ENCODE peak calls at places on chromosome 22, in nine cellular contexts. K is breast epithelium, E is pancreas, M is bronchial epithelial cell, T is heart right ventricle, J is nephron progenitor cell, H is prostate gland, B is psoas muscle, V is cardiac muscle cell. S is an unnamed sample.

GRCh38 chr22:48719978-48720661 is 1107.6 kb downstream of the BRD1 start:
- DNase-seq in H (no peak), M (no peak), B (no peak), T (no peak), J (peak; percentile 25), E (no peak), V (no peak), K (no peak), S (no peak)

GRCh38 chr22:49406047-49406650 is 421.5 kb downstream of the BRD1 start:
- DNase-seq in E (no peak), B (no peak), J (no peak), K (no peak), T (no peak), H (no peak), M (no peak), V (no peak), S (peak; percentile 5)

GRCh38 chr22:49361164-49361563 is 466.5 kb downstream of the BRD1 start:
- DNase-seq in M (no peak), T (no peak), K (no peak), J (no peak), H (no peak), E (no peak), B (no peak), V (no peak), S (no peak)

GRCh38 chr22:34111210-34111824 is 191.0 kb upstream of the LARGE1 start:
- DNase-seq in M (peak; percentile 12), B (no peak), H (no peak), E (no peak), V (peak; percentile 10), K (no peak), T (no peak), J (peak; percentile 46), S (peak; percentile 59)

GRCh38 chr22:31098633-31099110 is 8.7 kb downstream of the SELENOM start:
- DNase-seq in T (peak; percentile 58), J (peak; percentile 72), B (no peak), K (no peak), M (no peak), E (peak; percentile 17), H (no peak), V (no peak), S (no peak)

GRCh38 chr22:18065256-18065655 is 12.5 kb upstream of the PEX26 start:
- DNase-seq in V (no peak), B (no peak), J (no peak), T (no peak), K (no peak), M (no peak), H (no peak), E (no peak), S (no peak)

GRCh38 chr22:29202231-29203192 is 3.2 kb upstream of the EMID1 start:
- DNase-seq in V (peak; percentile 90), J (no peak), E (no peak), T (peak; percentile 70), H (no peak), B (peak; percentile 56), K (peak; percentile 28), M (peak; percentile 24), S (no peak)

GRCh38 chr22:22014285-22014659 is 31.7 kb upstream of the TOP3B start:
- DNase-seq in T (no peak), B (no peak), M (no peak), K (no peak), V (no peak), E (no peak), H (no peak), J (no peak), S (no peak)

GRCh38 chr22:48574776-48575566 is 1252.7 kb downstream of the BRD1 start:
- DNase-seq in M (no peak), B (peak; percentile 41), V (peak; percentile 9), E (peak; percentile 58), H (peak; percentile 40), J (peak; percentile 86), T (peak; percentile 19), K (peak; percentile 32), S (no peak)

GRCh38 chr22:30947821-30948454 is 20.6 kb downstream of the MORC2 start:
- DNase-seq in V (peak; percentile 78), T (no peak), H (no peak), B (no peak), K (no peak), J (no peak), M (peak; percentile 70), E (no peak), S (no peak)

GRCh38 chr22:27252282-27253049 is 549.1 kb downstream of the MN1 start:
- DNase-seq in V (peak; percentile 94), M (peak; percentile 89), E (no peak), J (no peak), H (no peak), K (no peak), B (peak; percentile 61), T (no peak), S (peak; percentile 84)

GRCh38 chr22:49977578-49977977 is 17.0 kb downstream of the PIM3 start:
- DNase-seq in H (no peak), K (no peak), B (no peak), E (no peak), V (no peak), M (no peak), J (no peak), T (no peak), S (no peak)

GRCh38 chr22:32802291-32802826 is 854 bp downstream of the TIMP3 start:
- DNase-seq in T (no peak), K (no peak), H (no peak), M (no peak), B (no peak), V (peak; percentile 41), J (no peak), E (no peak), S (no peak)

GRCh38 chr22:35862697-35863096 is 145.0 kb downstream of the APOL5 start:
- DNase-seq in E (no peak), K (no peak), H (no peak), B (no peak), V (no peak), J (no peak), T (no peak), M (no peak), S (no peak)

GRCh38 chr22:28025866-28026575 is 107.0 kb upstream of the PITPNB start:
- DNase-seq in E (no peak), J (no peak), M (no peak), B (no peak), H (no peak), V (no peak), T (no peak), K (peak; percentile 9), S (peak; percentile 28)

GRCh38 chr22:19082793-19083192 is 39.4 kb downstream of the DGCR2 start:
- DNase-seq in B (no peak), M (no peak), T (no peak), H (no peak), V (no peak), J (no peak), E (no peak), K (no peak), S (no peak)

GRCh38 chr22:50252081-50253045 is 1.3 kb upstream of the HDAC10 start:
- DNase-seq in J (peak; percentile 64), E (peak; percentile 71), B (peak; percentile 76), M (peak; percentile 49), T (peak; percentile 78), K (peak; percentile 76), H (peak; percentile 66), V (peak; percentile 71), S (peak; percentile 88)

GRCh38 chr22:37696657-37697539 is at the start of gene TRIOBP:
- DNase-seq in M (peak; percentile 93), E (peak; percentile 92), K (peak; percentile 83), J (peak; percentile 99), B (peak; percentile 95), H (peak; percentile 90), V (peak; percentile 97), T (peak; percentile 93), S (peak; percentile 96)

GRCh38 chr22:37692627-37693285 is 4.1 kb upstream of the TRIOBP start:
- DNase-seq in T (no peak), E (no peak), V (no peak), K (no peak), J (no peak), B (no peak), H (no peak), M (no peak), S (no peak)

GRCh38 chr22:37701121-37701786 is 4.4 kb downstream of the TRIOBP start:
- DNase-seq in T (no peak), H (no peak), B (no peak), E (no peak), J (no peak), K (no peak), V (peak; percentile 71), M (no peak), S (no peak)

DNA sequence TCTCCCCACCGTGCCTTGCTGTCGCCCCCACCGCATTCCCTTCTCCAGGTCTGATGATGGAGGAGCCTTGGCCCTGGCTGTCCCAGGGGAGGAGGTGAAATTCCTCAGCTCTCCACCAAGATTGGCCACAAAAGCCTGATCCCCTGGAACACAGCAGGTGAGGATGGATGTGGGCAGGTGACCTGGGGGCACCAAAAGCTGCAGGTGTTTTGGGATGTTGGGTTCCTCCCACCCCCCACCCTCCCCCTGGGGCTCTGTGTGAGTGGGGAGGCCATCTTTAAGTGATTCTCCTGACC is 640 bp downstream of the TRIOBP start:
- DNase-seq in K (no peak), V (no peak), B (no peak), M (no peak), H (no peak), J (no peak), T (no peak), E (no peak), S (no peak)
- TF ChIP-seq CTCF in K (no peak), V (no peak), B (no peak), M (no peak), H (no peak), J (peak; percentile 5), T (no peak), E (no peak), S (no peak)

GRCh38 chr22:23533328-23533762 is 46.7 kb downstream of the IGLL1 start:
- DNase-seq in T (no peak), B (no peak), E (no peak), K (peak; percentile 50), J (peak; percentile 80), H (no peak), V (peak; percentile 61), M (peak; percentile 5), S (no peak)
- TF ChIP-seq CTCF in T (peak; percentile 21), B (no peak), E (no peak), K (peak; percentile 18), J (peak; percentile 63), H (peak; percentile 53), V (peak; percentile 52), M (peak; percentile 52), S (no peak)

DNA sequence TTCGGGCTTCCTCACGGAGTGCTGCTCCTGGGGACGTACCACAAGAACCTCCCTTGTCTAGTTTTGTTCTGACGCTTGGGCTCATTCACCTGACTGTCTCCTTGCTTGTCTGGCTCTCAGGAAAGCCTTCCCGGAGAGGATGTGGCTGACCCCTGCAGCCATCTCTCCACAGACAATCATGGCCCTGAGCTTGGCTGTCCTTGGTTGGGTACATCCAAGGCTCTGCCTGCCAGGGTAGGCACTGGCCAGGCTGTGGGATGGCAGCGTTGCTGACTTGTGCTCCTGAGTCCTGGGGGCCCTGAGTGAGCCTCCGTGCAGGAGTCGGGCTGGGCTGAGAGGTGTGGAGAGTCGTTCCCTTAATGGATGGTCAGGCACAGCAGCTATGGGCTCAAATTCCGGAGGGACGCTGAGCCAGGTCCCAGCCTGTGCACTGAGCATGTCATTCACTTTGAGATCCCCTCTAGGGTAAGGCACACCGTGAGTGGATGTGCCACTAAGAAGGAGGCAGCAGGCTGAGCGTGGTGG is 32.8 kb downstream of the BCR start:
- DNase-seq in H (no peak), J (no peak), E (no peak), V (no peak), M (no peak), K (no peak), T (no peak), B (no peak), S (no peak)
- TF ChIP-seq CTCF in H (no peak), J (no peak), E (no peak), V (no peak), M (no peak), K (no peak), T (no peak), B (no peak), S (no peak)

GRCh38 chr22:45970709-45971388 is 6.1 kb downstream of the WNT7B start:
- DNase-seq in H (no peak), E (no peak), K (no peak), J (peak; percentile 62), V (peak; percentile 32), M (no peak), T (no peak), B (no peak), S (no peak)
- TF ChIP-seq CTCF in H (no peak), E (no peak), K (no peak), J (no peak), V (no peak), M (no peak), T (no peak), B (no peak), S (no peak)

S was measured in right atrium auricular region.